ENCODE peak calls at places on chromosomes 1 and 21, in five cellular contexts. A is stomach, H is cardiac muscle cell, V is tibial artery, N is thoracic aorta. E is an unnamed sample. For H3K27me3, the result is how much of the 10 kb centered on the place peaks cover.

GRCh38 chr1:108504447-108504846 is 54.3 kb downstream of the NBPF6 start:
- DNase-seq in H (no peak), V (no peak), A (no peak), N (no peak), E (no peak)

GRCh38 chr1:198937231-198938031 is 298.6 kb downstream of the PTPRC start:
- DNase-seq in H (peak), N (no peak), V (no peak), A (no peak), E (peak)

GRCh38 chr1:169528214-169529067 is 42.7 kb upstream of the SLC19A2 start:
- DNase-seq in A (no peak), N (no peak), V (no peak), H (no peak), E (no peak)

GRCh38 chr21:37792046-37792445 is 124.2 kb downstream of the KCNJ6 start:
- DNase-seq in V (no peak), N (no peak), A (no peak), H (no peak), E (no peak)

GRCh38 chr21:44911384-44912157 is 9.1 kb downstream of the ITGB2 start:
- DNase-seq in N (no peak), H (no peak), A (peak), V (peak), E (no peak)

GRCh38 chr1:178609015-178609414 is 96.1 kb downstream of the TEX35 start:
- DNase-seq in A (no peak), N (no peak), V (no peak), H (no peak), E (no peak)

GRCh38 chr1:152447484-152447883 is 33.4 kb upstream of the CRNN start:
- DNase-seq in V (no peak), N (no peak), A (no peak), H (no peak), E (no peak)

GRCh38 chr1:164767257-164768044 is 208.5 kb downstream of the PBX1 start:
- DNase-seq in N (no peak), V (no peak), A (no peak), H (no peak), E (no peak)

GRCh38 chr1:168386949-168387586 is 106.4 kb downstream of the TBX19 start:
- DNase-seq in A (peak), V (no peak), H (peak), N (no peak), E (peak)

GRCh38 chr1:201624741-201625646 is 86.1 kb downstream of the NAV1 start:
- DNase-seq in N (no peak), H (no peak), A (no peak), V (no peak), E (no peak)

GRCh38 chr1:91120421-91120820 is 98.6 kb upstream of the ZNF644 start:
- DNase-seq in A (no peak), H (no peak), N (no peak), V (no peak), E (no peak)

GRCh38 chr1:214476958-214477870 is 74.2 kb downstream of the PTPN14 start:
- DNase-seq in H (peak), A (no peak), N (no peak), V (no peak), E (no peak)

GRCh38 chr1:77978969-77979838 is at the start of gene FUBP1:
- DNase-seq in V (peak), A (peak), H (peak), N (peak), E (peak)

GRCh38 chr1:147600119-147601111 is 59.1 kb downstream of the BCL9 start:
- DNase-seq in H (peak), N (peak), A (no peak), V (no peak), E (no peak)

GRCh38 chr1:151371744-151372410 is 628 bp downstream of the SELENBP1 start:
- DNase-seq in H (peak), N (no peak), A (peak), V (peak), E (peak)
- H3K4me3 ChIP-seq in H (peak), N (peak), A (peak), V (peak), E (peak)

GRCh38 chr1:145702826-145703225 is 4.3 kb downstream of the PDZK1 start:
- DNase-seq in N (no peak), H (no peak), V (no peak), A (no peak), E (no peak)
- H3K27me3 ChIP-seq in N (under half), H (under half), V (under half), A (under half), E (under half)

GRCh38 chr1:174692313-174692712 is 244.5 kb downstream of the GPR52 start:
- DNase-seq in N (no peak), A (no peak), H (no peak), V (no peak), E (no peak)
- TF ChIP-seq CTCF in N (no peak), A (no peak), H (no peak), V (no peak), E (peak)

GRCh38 chr1:228176461-228177182 is 11.0 kb downstream of the IBA57 start:
- DNase-seq in H (no peak), A (no peak), N (no peak), V (peak), E (no peak)

GRCh38 chr1:228177183-228177475 is 11.5 kb downstream of the IBA57 start:
- DNase-seq in H (no peak), V (peak), A (no peak), N (no peak), E (no peak)

GRCh38 chr1:228176024-228176395 is 10.4 kb downstream of the IBA57 start:
- DNase-seq in N (no peak), A (no peak), H (no peak), V (no peak), E (no peak)

GRCh38 chr1:228174482-228175315 is 9.1 kb downstream of the IBA57 start:
- DNase-seq in H (no peak), N (no peak), V (peak), A (no peak), E (peak)

GRCh38 chr1:228175316-228176023 is 9.9 kb downstream of the IBA57 start:
- DNase-seq in N (no peak), H (no peak), V (peak), A (no peak), E (no peak)
- H3K4me3 ChIP-seq in N (no peak), H (no peak), V (no peak), A (no peak), E (no peak)

GRCh38 chr1:26066857-26067256 is 573 bp downstream of the TRIM63 start:
- DNase-seq in V (no peak), A (peak), H (peak), N (no peak), E (peak)
- H3K27me3 ChIP-seq in V (under half), A (under half), H (under half), N (under half), E (under half)

GRCh38 chr1:237672748-237673147 is 218.0 kb downstream of the ZP4 start:
- DNase-seq in A (no peak), V (no peak), N (no peak), H (no peak), E (peak)
- TF ChIP-seq CTCF in A (no peak), V (no peak), N (no peak), H (peak), E (peak)

GRCh38 chr1:162632743-162633326 is 571 bp downstream of the DDR2 start:
- DNase-seq in N (no peak), V (no peak), A (no peak), H (no peak), E (no peak)

GRCh38 chr1:162631546-162632233 is 574 bp upstream of the DDR2 start:
- DNase-seq in A (no peak), H (peak), N (no peak), V (peak), E (peak)

GRCh38 chr1:162635418-162635817 is 3.2 kb downstream of the DDR2 start:
- DNase-seq in V (no peak), A (no peak), N (no peak), H (no peak), E (no peak)

GRCh38 chr1:162632234-162632666 is at the start of gene DDR2:
- DNase-seq in H (no peak), A (peak), N (peak), V (peak), E (peak)

DNA sequence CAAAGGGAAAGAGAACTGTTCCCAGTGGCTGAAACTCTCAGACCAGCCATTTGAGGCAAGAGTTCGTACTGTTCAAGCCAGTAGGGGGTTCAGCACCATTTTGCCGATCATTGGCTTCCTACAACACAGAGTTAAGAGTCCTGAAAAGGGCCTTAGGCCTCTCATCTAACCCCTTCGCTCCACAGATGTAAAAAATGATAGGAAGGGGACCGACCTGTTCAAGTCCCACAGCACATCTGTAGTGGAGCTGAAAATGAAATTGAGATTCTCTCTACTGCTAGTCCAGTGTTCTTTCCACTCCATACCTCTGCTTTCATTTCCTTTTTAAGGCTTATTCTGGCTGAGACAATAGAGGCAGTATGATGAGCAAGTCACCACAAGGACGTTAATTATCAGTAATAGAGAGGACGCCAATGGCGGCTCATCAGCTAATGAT is 1.1 kb downstream of the DDR2 start:
- DNase-seq in V (no peak), H (no peak), A (no peak), N (no peak), E (peak)
- H3K4me3 ChIP-seq in V (peak), H (no peak), A (peak), N (peak), E (peak)

DNA sequence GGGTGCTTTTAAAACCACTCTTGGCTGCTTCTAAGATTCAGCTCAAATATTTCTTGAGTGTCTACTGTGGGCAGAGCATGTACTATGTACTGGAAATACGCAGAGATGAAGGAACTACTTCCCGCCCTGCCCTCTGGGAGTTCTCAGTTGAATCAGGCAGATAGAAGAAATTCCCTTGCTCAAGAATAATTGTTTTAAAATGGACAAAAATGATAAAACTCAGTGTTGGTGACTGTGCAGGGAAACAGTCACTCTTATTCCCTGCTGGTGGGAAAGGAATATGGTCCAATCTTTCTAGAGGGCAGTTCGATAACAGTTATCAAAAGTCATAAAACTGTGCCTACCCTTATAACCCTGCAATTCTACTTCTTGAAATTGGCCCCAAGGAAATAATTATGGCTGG is 16.9 kb upstream of the GRHL3 start:
- DNase-seq in V (no peak), N (no peak), H (no peak), A (no peak), E (no peak)
- H3K27me3 ChIP-seq in V (under half), N (under half), H (under half), A (under half), E (under half)

GRCh38 chr1:192879416-192879815 is 70.6 kb downstream of the RGS2 start:
- DNase-seq in A (no peak), H (peak), N (no peak), V (no peak), E (peak)
- TF ChIP-seq CTCF in A (no peak), H (no peak), N (no peak), V (no peak), E (peak)

GRCh38 chr1:88768816-88769215 is 84.7 kb downstream of the PKN2 start:
- DNase-seq in H (no peak), N (no peak), V (no peak), A (no peak), E (no peak)

GRCh38 chr1:88768187-88768586 is 84.1 kb downstream of the PKN2 start:
- DNase-seq in N (no peak), A (no peak), V (no peak), H (no peak), E (no peak)

GRCh38 chr1:88777604-88778149 is 93.6 kb downstream of the PKN2 start:
- DNase-seq in H (no peak), A (no peak), N (no peak), V (no peak), E (no peak)

GRCh38 chr1:88774151-88774556 is 90.1 kb downstream of the PKN2 start:
- DNase-seq in H (no peak), N (no peak), V (no peak), A (peak), E (no peak)

DNA sequence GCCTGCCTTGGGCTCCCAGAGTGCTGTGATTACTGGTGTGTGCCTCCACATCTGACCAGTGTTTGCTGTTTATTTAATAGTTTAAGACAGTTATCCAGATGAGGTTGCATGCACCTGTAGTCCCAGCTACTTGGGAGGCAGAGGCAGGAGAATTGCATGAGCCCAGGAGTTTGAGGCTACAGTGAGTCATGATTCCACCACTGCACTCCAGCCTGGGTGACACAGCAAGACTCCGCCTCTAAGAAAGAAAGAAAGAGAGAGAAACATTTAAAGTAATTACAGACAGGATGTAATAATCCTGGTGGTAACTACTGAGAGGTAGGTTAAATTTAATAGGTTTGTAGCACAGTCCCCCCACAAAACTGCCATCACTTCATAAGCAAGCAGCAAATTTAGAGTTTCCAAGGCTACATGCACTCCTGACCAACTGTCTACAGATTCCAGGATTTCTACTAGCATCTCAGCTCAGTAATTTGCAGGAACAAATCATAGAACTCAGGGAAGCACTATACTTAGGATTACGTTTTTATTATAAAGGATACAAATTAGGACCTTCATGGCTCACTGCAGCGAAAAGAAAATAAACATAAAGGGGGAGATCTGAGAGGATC is 89.6 kb downstream of the PKN2 start:
- DNase-seq in N (no peak), A (no peak), V (no peak), H (no peak), E (no peak)
- H3K4me3 ChIP-seq in N (no peak), A (no peak), V (no peak), H (no peak), E (no peak)